ENCODE peak calls at places on chromosomes 2 and 18, in eight cellular contexts. Z, D, N, I, L, F, P and T are unnamed samples.

GRCh38 chr2:52222128-52222527 is 1190.2 kb upstream of the NRXN1 start:
- DNase-seq in P (no peak), F (no peak), D (no peak), N (peak; percentile 2), Z (no peak), I (no peak), L (no peak), T (no peak)

GRCh38 chr2:197372582-197372981 is 62.0 kb upstream of the ANKRD44 start:
- DNase-seq in I (no peak), N (no peak), F (no peak), Z (no peak), D (no peak), L (no peak), P (no peak), T (no peak)

GRCh38 chr2:20629581-20630291 is 21.2 kb downstream of the HS1BP3 start:
- DNase-seq in L (no peak), P (peak; percentile 61), I (peak; percentile 37), Z (no peak), F (no peak), D (peak; percentile 59), N (no peak), T (no peak)

GRCh38 chr2:161981016-161981415 is 93.0 kb downstream of the DPP4 start:
- DNase-seq in L (no peak), N (no peak), P (no peak), D (no peak), I (no peak), F (no peak), Z (no peak), T (no peak)

GRCh38 chr2:159939946-159940345 is 122.5 kb downstream of the PLA2R1 start:
- DNase-seq in I (no peak), L (peak; percentile 18), P (no peak), F (no peak), D (peak; percentile 11), Z (no peak), N (peak; percentile 45), T (no peak)

GRCh38 chr2:21836766-21837543 is 713.2 kb downstream of the TDRD15 start:
- DNase-seq in N (peak; percentile 46), L (no peak), P (no peak), Z (no peak), D (no peak), I (no peak), F (no peak), T (no peak)

GRCh38 chr2:107418713-107419112 is 408.0 kb upstream of the RGPD4 start:
- DNase-seq in F (no peak), L (no peak), I (no peak), D (no peak), Z (no peak), N (no peak), P (no peak), T (no peak)

GRCh38 chr2:220296174-220296573 is 668.7 kb downstream of the SLC4A3 start:
- DNase-seq in Z (no peak), N (no peak), F (no peak), D (no peak), I (no peak), L (no peak), P (no peak), T (no peak)

GRCh38 chr2:23385351-23385747 is 370 bp downstream of the KLHL29 start:
- DNase-seq in D (peak; percentile 62), L (peak; percentile 54), I (no peak), N (peak; percentile 60), F (no peak), Z (no peak), P (peak; percentile 71), T (no peak)

GRCh38 chr2:176910828-176911227 is 301.8 kb upstream of the HNRNPA3 start:
- DNase-seq in I (no peak), L (no peak), F (no peak), P (no peak), N (no peak), D (no peak), Z (no peak), T (no peak)

GRCh38 chr2:70889716-70890037 is 46.0 kb upstream of the ATP6V1B1 start:
- DNase-seq in F (no peak), I (no peak), Z (no peak), N (no peak), P (no peak), D (no peak), L (no peak), T (no peak)

GRCh38 chr2:172518995-172519394 is 36.9 kb upstream of the PDK1 start:
- DNase-seq in N (no peak), D (no peak), F (no peak), I (no peak), Z (no peak), L (no peak), P (no peak), T (no peak)
- H3K4me3 ChIP-seq in N (no peak overlapping the region), D (no peak overlapping the region), F (no peak overlapping the region), I (no peak overlapping the region), Z (no peak overlapping the region), L (no peak overlapping the region), P (no peak overlapping the region), T (no peak overlapping the region)

GRCh38 chr2:241139531-241140444 is 9.5 kb downstream of the PASK start:
- DNase-seq in N (no peak), F (no peak), D (no peak), P (no peak), Z (no peak), L (no peak), I (no peak), T (no peak)

GRCh38 chr2:241142063-241142462 is 7.2 kb downstream of the PASK start:
- DNase-seq in F (no peak), N (no peak), P (no peak), L (no peak), I (no peak), Z (no peak), D (no peak), T (no peak)

GRCh38 chr2:241141214-241141770 is 8.0 kb downstream of the PASK start:
- DNase-seq in F (no peak), I (no peak), P (no peak), L (no peak), N (no peak), Z (no peak), D (no peak), T (no peak)

GRCh38 chr2:241140445-241140840 is 8.8 kb downstream of the PASK start:
- DNase-seq in Z (no peak), D (no peak), P (no peak), L (no peak), N (no peak), F (no peak), I (no peak), T (no peak)

GRCh38 chr2:241142593-241142992 is 6.7 kb downstream of the PASK start:
- DNase-seq in I (no peak), Z (no peak), N (no peak), D (no peak), P (no peak), L (no peak), F (no peak), T (no peak)
- TF ChIP-seq CTCF in I (no peak), Z (no peak), N (no peak), D (no peak), P (no peak), L (no peak), F (no peak), T (no peak)

DNA sequence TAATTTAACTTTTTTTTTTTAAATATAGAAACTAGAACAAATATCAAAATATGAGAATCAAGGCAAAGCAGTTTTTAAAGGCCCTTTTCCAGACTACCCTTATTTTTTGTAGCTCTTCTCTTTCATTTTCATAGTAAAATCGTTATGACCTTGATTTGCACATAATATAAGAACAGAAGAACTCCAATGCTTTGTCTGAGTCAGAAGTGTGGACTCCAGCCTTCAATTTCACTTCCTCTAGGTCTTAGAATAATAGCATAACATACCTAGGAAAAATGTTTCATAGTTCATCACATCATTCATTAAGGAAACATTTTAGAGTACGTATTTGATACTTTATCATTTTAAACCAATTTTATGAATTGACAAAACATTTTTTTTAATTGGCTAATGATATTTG is 74.4 kb downstream of the ANKRD12 start:
- DNase-seq in L (no peak), F (no peak), Z (no peak), D (no peak), I (no peak), P (no peak), N (no peak), T (no peak)
- H3K36me3 ChIP-seq in L (no peaks in the 10 kb centered on the region), F (peaks cover 32% of the 10 kb centered on the region), Z (no peaks in the 10 kb centered on the region), D (no peaks in the 10 kb centered on the region), I (peaks cover 49% of the 10 kb centered on the region), P (peaks cover 83% of the 10 kb centered on the region), N (peaks cover 24% of the 10 kb centered on the region), T (no peaks in the 10 kb centered on the region)

DNA sequence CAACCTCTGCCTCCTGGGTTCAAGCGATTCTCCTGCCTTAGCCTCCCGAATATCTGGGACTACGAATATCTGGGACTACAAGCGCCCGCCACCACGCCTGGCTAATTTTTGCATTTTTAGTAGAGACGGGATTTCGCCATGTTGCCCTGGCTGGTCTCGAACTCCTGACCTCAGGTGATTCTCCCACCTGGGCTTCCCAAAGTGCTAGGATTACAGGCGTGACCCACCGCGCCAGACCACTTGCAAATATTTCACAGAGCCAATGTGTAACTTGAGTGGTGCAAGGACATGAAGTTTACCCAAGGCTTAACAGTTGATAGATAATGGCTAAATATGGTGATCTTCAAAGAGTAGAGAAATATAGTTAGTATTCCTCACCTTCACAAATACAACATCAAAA is 14.1 kb upstream of the MTIF2 start:
- DNase-seq in L (no peak), N (no peak), P (no peak), D (no peak), I (no peak), F (no peak), Z (no peak), T (no peak)
- H3K4me3 ChIP-seq in L (no peak overlapping the region), N (no peak overlapping the region), P (no peak overlapping the region), D (no peak overlapping the region), I (peak overlapping the region; percentile 68), F (peak overlapping the region; percentile 59), Z (peak overlapping the region; percentile 77), T (no peak overlapping the region)

GRCh38 chr18:55477537-55478300 is 110.3 kb downstream of the TCF4 start:
- DNase-seq in L (peak; percentile 22), P (no peak), F (no peak), D (peak; percentile 18), Z (no peak), I (no peak), N (peak; percentile 67), T (peak; percentile 23)
- TF ChIP-seq CTCF in L (no peak), P (peak; percentile 34), F (no peak), D (peak; percentile 24), Z (no peak), I (peak; percentile 14), N (peak; percentile 21), T (peak; percentile 5)

DNA sequence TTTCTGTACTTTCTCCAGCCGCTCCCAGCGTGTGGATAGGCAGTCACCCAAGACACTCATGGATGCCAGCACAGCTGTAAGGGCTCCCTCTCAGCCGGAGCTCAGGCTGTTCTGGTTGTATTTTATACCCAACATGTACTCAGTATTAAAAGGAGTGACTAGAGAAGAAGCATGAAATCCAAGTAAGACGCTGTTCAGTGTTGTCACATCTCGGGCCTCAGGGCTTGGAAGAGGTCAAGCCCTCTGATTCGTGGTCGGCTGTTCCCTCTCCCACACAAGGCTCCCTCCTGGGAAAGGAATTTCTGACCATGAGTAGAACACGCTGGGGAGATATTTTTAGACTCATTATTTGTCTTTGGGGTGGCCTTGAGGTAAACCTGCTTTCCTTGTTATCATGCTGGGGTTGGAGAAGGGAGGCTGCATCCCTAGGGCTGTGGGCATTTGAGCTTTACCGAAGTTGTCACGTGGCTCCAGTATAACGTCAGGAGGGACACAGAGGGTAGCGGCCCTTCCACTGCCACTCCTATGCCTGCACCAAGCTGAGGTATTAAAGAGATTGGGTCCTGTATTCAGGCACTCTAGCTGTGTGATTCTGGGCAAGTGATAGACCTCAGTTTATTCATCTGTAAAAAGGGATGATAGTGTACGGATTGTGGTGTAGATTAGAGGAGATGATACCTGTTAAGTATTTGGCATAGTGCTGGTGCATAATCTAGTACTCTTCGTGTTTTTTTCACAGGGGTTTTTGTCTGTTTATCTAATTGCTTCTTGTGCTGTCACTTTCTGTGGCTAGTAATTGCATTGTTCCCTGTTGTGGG is 34.1 kb downstream of the HK2 start:
- DNase-seq in N (peak; percentile 86), Z (no peak), D (no peak), F (no peak), I (no peak), L (peak; percentile 47), P (no peak), T (peak; percentile 63)
- H3K36me3 ChIP-seq in N (peaks cover 22% of the 10 kb centered on the region), Z (no peaks in the 10 kb centered on the region), D (peaks cover 12% of the 10 kb centered on the region), F (no peaks in the 10 kb centered on the region), I (no peaks in the 10 kb centered on the region), L (no peaks in the 10 kb centered on the region), P (no peaks in the 10 kb centered on the region), T (no peaks in the 10 kb centered on the region)